ENCODE peak calls at places on chromosomes 5 and 9, in nine cellular contexts. J, C, S, U, A, R, Y, D and I are unnamed samples.

GRCh38 chr9:99807276-99807852 is 14.3 kb upstream of the NR4A3 start:
- DNase-seq in C (peak), J (peak), S (peak), R (peak), U (peak), D (peak), A (peak), Y (peak), I (peak)

GRCh38 chr5:150757087-150757649 is 1.6 kb downstream of the DCTN4 start:
- DNase-seq in R (no peak), S (no peak), A (no peak), Y (no peak), U (no peak), C (no peak), D (no peak), J (no peak), I (no peak)

GRCh38 chr5:14816999-14817761 is 54.4 kb downstream of the ANKH start:
- DNase-seq in S (peak), J (no peak), A (no peak), R (peak), D (peak), C (no peak), Y (no peak), U (no peak), I (peak)

GRCh38 chr5:90293931-90294330 is 115.6 kb downstream of the CETN3 start:
- DNase-seq in Y (no peak), C (peak), R (peak), U (no peak), S (peak), D (no peak), J (no peak), A (no peak), I (peak)

GRCh38 chr5:97545446-97545845 is 362.4 kb upstream of the RIOK2 start:
- DNase-seq in A (no peak), R (no peak), C (no peak), S (no peak), D (no peak), U (no peak), J (no peak), Y (no peak), I (no peak)

GRCh38 chr5:141875795-141876627 is 2.2 kb downstream of the PCDH1 start:
- DNase-seq in U (peak), C (peak), R (no peak), D (no peak), A (peak), J (no peak), Y (no peak), S (peak), I (peak)

GRCh38 chr5:96008487-96008886 is 46.8 kb upstream of the ELL2 start:
- DNase-seq in A (no peak), R (peak), U (no peak), J (no peak), D (no peak), S (no peak), C (no peak), Y (no peak), I (no peak)

GRCh38 chr9:70177121-70177520 is 81.7 kb upstream of the SMC5 start:
- DNase-seq in C (no peak), U (no peak), S (no peak), D (no peak), R (no peak), Y (no peak), J (no peak), A (no peak), I (peak)

GRCh38 chr5:139808481-139809330 is 13.1 kb downstream of the PSD2 start:
- DNase-seq in S (peak), Y (peak), R (peak), U (no peak), J (no peak), D (no peak), C (peak), A (peak), I (peak)

GRCh38 chr5:36414869-36415282 is 113.2 kb upstream of the RANBP3L start:
- DNase-seq in C (peak), Y (no peak), J (no peak), R (peak), D (no peak), U (peak), A (peak), S (peak), I (peak)

GRCh38 chr9:98796364-98797101 is at the start of gene ANKS6:
- DNase-seq in U (peak), J (peak), R (peak), A (peak), D (peak), Y (peak), C (peak), S (peak), I (peak)

GRCh38 chr9:17011870-17012269 is 123.0 kb upstream of the CNTLN start:
- DNase-seq in R (no peak), S (no peak), Y (no peak), U (no peak), J (no peak), C (no peak), A (no peak), D (no peak), I (no peak)

GRCh38 chr9:136198605-136199083 is 6.3 kb downstream of the LHX3 start:
- DNase-seq in R (peak), D (no peak), S (no peak), C (peak), U (no peak), A (no peak), J (no peak), Y (no peak), I (peak)

GRCh38 chr5:165906879-165907278 is 2384.6 kb upstream of the WWC1 start:
- DNase-seq in R (peak), S (peak), J (no peak), U (no peak), A (no peak), C (no peak), D (no peak), Y (no peak), I (no peak)

GRCh38 chr5:149580808-149581191 is 498 bp upstream of the ARHGEF37 start:
- DNase-seq in J (no peak), D (no peak), Y (no peak), C (no peak), U (no peak), S (no peak), A (no peak), R (no peak), I (no peak)

GRCh38 chr9:110040788-110041187 is 167.2 kb downstream of the C9orf152 start:
- DNase-seq in A (no peak), Y (no peak), R (peak), S (peak), D (no peak), C (no peak), U (no peak), J (no peak), I (peak)

GRCh38 chr5:180331647-180331950 is 21.5 kb downstream of the GFPT2 start:
- DNase-seq in Y (no peak), S (no peak), J (no peak), U (peak), C (no peak), A (no peak), D (no peak), R (no peak), I (no peak)

GRCh38 chr9:79220666-79221065 is 351.1 kb upstream of the TLE4 start:
- DNase-seq in Y (no peak), D (no peak), U (no peak), S (no peak), C (no peak), R (peak), J (no peak), A (no peak), I (peak)

GRCh38 chr5:66339896-66340295 is 195.8 kb downstream of the SREK1 start:
- DNase-seq in S (no peak), R (no peak), A (no peak), J (no peak), Y (no peak), U (no peak), D (no peak), C (no peak), I (peak)

GRCh38 chr9:4276856-4277255 is 23.0 kb downstream of the GLIS3 start:
- DNase-seq in C (no peak), R (no peak), Y (no peak), J (no peak), A (no peak), U (no peak), D (no peak), S (no peak), I (no peak)

GRCh38 chr9:123473226-123473625 is 117.2 kb downstream of the CRB2 start:
- DNase-seq in Y (no peak), A (no peak), U (peak), R (no peak), J (no peak), D (no peak), C (peak), S (no peak), I (no peak)

GRCh38 chr5:107389130-107389553 is 281.6 kb downstream of the EFNA5 start:
- DNase-seq in C (no peak), A (peak), Y (no peak), J (no peak), S (peak), U (peak), D (peak), R (peak), I (peak)

GRCh38 chr5:124996023-124996763 is 249.8 kb upstream of the ZNF608 start:
- DNase-seq in A (no peak), R (peak), Y (no peak), C (no peak), U (no peak), S (peak), D (no peak), J (no peak), I (peak)

GRCh38 chr9:27124151-27124550 is 15.1 kb downstream of the TEK start:
- DNase-seq in Y (no peak), R (peak), A (no peak), S (no peak), D (no peak), U (no peak), J (no peak), C (no peak), I (peak)